ENCODE peak calls at places on chromosome 10, in four cellular contexts. Z is right atrium auricular region, K is heart left ventricle, R is AG04450. F is an unnamed sample.

GRCh38 chr10:8053446-8054242 is 844 bp upstream of the GATA3 start:
- DNase-seq in Z (peak; percentile 79), K (peak; percentile 83), R (peak; percentile 23), F (no peak)

GRCh38 chr10:71204746-71205145 is 7.6 kb upstream of the UNC5B start:
- DNase-seq in Z (no peak), K (no peak), R (no peak), F (no peak)

GRCh38 chr10:97234403-97234802 is 48.6 kb upstream of the SLIT1 start:
- DNase-seq in Z (no peak), K (no peak), R (peak; percentile 21), F (no peak)

GRCh38 chr10:20767028-20767427 is 130.1 kb downstream of the NEBL start:
- DNase-seq in Z (no peak), K (no peak), R (no peak), F (no peak)

GRCh38 chr10:24370877-24371276 is 161.9 kb downstream of the KIAA1217 start:
- DNase-seq in Z (no peak), K (no peak), R (no peak), F (no peak)

GRCh38 chr10:105187243-105187642 is 546.2 kb downstream of the SORCS3 start:
- DNase-seq in Z (no peak), K (no peak), R (no peak), F (no peak)

GRCh38 chr10:124401633-124402032 is 17.1 kb downstream of the OAT start:
- DNase-seq in Z (no peak), K (no peak), R (no peak), F (no peak)

GRCh38 chr10:32298066-32298812 is 48.7 kb downstream of the EPC1 start:
- DNase-seq in Z (no peak), K (no peak), R (peak; percentile 23), F (peak; percentile 65)

GRCh38 chr10:61301560-61301959 is 151.6 kb downstream of the TMEM26 start:
- DNase-seq in Z (no peak), K (no peak), R (no peak), F (no peak)

GRCh38 chr10:114340816-114341215 is 63.5 kb downstream of the AFAP1L2 start:
- DNase-seq in Z (no peak), K (peak; percentile 65), R (no peak), F (no peak)

GRCh38 chr10:97207756-97208346 is 22.1 kb upstream of the SLIT1 start:
- DNase-seq in Z (peak; percentile 36), K (no peak), R (no peak), F (no peak)

DNA sequence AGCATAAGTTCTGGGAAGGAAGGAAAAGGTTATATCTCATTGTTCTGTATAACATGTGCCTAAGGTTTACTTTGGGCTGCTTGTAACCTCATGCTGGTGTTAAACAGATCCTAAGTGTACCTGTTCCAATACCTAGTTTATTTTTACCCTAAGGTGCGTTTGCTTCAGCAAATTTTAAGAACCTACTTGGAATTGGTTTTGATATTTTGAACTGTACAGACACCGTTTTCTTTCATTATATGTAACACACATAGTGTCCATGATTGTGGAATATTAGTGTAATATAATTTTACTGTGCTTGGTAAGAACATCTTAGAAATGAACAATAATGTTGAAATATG is 285.6 kb upstream of the DKK1 start:
- DNase-seq in Z (no peak), K (no peak), R (no peak), F (no peak)
- H3K4me3 ChIP-seq in Z (no peak overlapping the region), K (no peak overlapping the region), R (no peak overlapping the region), F (no peak overlapping the region)

GRCh38 chr10:845526-845925 is 86.0 kb downstream of the LARP4B start:
- DNase-seq in Z (no peak), K (no peak), R (no peak), F (no peak)

GRCh38 chr10:850093-850492 is 81.4 kb downstream of the LARP4B start:
- DNase-seq in Z (no peak), K (no peak), R (no peak), F (no peak)

GRCh38 chr10:851891-852290 is 79.6 kb downstream of the LARP4B start:
- DNase-seq in Z (no peak), K (no peak), R (no peak), F (no peak)

GRCh38 chr10:844552-844951 is 87.0 kb downstream of the LARP4B start:
- DNase-seq in Z (no peak), K (no peak), R (no peak), F (no peak)

GRCh38 chr10:847868-848267 is 83.6 kb downstream of the LARP4B start:
- DNase-seq in Z (no peak), K (no peak), R (no peak), F (no peak)
- TF ChIP-seq CTCF in Z (peak; percentile 23), K (no peak), R (no peak), F (peak; percentile 12)

GRCh38 chr10:119772347-119772746 is 46.5 kb downstream of the INPP5F start:
- DNase-seq in Z (no peak), K (no peak), R (no peak), F (no peak)

GRCh38 chr10:119768455-119769094 is 42.7 kb downstream of the INPP5F start:
- DNase-seq in Z (no peak), K (no peak), R (no peak), F (no peak)

GRCh38 chr10:119775529-119775928 is 49.7 kb downstream of the INPP5F start:
- DNase-seq in Z (no peak), K (no peak), R (no peak), F (no peak)

GRCh38 chr10:119769886-119770285 is 44.0 kb downstream of the INPP5F start:
- DNase-seq in Z (no peak), K (no peak), R (no peak), F (no peak)

GRCh38 chr10:119770928-119771327 is 45.1 kb downstream of the INPP5F start:
- DNase-seq in Z (no peak), K (no peak), R (no peak), F (no peak)
- H3K4me3 ChIP-seq in Z (no peak overlapping the region), K (no peak overlapping the region), R (no peak overlapping the region), F (no peak overlapping the region)

DNA sequence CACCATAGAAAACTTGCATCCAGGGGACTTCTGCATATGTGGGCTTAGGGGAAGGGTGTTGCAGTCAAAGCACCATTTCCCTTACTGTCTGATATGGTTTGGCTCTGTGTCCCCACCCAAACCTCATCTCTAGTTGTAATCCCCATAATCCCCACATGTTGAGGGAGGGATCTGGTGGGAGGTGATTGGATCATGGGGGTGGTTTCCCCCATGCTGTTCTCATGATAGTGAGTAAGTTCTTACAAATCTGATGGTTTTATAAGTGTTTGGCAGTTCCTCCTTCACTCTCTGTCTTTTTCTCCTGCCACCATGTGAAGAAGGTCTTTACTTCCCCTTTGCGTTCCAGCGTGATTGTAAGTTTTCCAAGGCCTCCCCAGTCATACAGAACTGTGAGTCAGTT is 177.4 kb downstream of the ADK start:
- DNase-seq in Z (no peak), K (no peak), R (no peak), F (no peak)
- TF ChIP-seq CTCF in Z (no peak), K (no peak), R (no peak), F (no peak)

GRCh38 chr10:131982185-131982756 is 548 bp upstream of the BNIP3 start:
- DNase-seq in Z (no peak), K (no peak), R (no peak), F (no peak)

GRCh38 chr10:131981429-131982184 is at the start of gene BNIP3:
- DNase-seq in Z (peak; percentile 94), K (peak; percentile 97), R (peak; percentile 83), F (peak; percentile 37)

GRCh38 chr10:131983780-131984179 is 2.1 kb upstream of the BNIP3 start:
- DNase-seq in Z (no peak), K (no peak), R (peak; percentile 93), F (peak; percentile 84)

GRCh38 chr10:131980757-131981428 is 830 bp downstream of the BNIP3 start:
- DNase-seq in Z (no peak), K (no peak), R (no peak), F (no peak)

GRCh38 chr10:131982796-131983195 is 1.1 kb upstream of the BNIP3 start:
- DNase-seq in Z (no peak), K (no peak), R (no peak), F (no peak)
- H3K4me3 ChIP-seq in Z (peak overlapping the region; percentile 99), K (peak overlapping the region; percentile 86), R (peak overlapping the region; percentile 68), F (peak overlapping the region; percentile 97)

GRCh38 chr10:117248700-117249465 is 8.0 kb downstream of the SLC18A2 start:
- DNase-seq in Z (no peak), K (no peak), R (no peak), F (no peak)
- TF ChIP-seq CTCF in Z (no peak), K (no peak), R (no peak), F (no peak)

GRCh38 chr10:117240105-117240729 is 697 bp upstream of the SLC18A2 start:
- DNase-seq in Z (no peak), K (no peak), R (no peak), F (no peak)
- H3K4me3 ChIP-seq in Z (peak overlapping the region; percentile 31), K (no peak overlapping the region), R (no peak overlapping the region), F (no peak overlapping the region)

F was measured in AG04449.